ENCODE peak calls at places on chromosome 4, in seven cellular contexts. E, A, I, J, F, G and Y are unnamed samples.

GRCh38 chr4:41939016-41939623 is 3.9 kb downstream of the TMEM33 start:
- DNase-seq in E (peak; percentile 23), A (peak; percentile 39), I (no peak), J (no peak), F (peak; percentile 74), G (no peak), Y (peak; percentile 44)

GRCh38 chr4:143185253-143186107 is 763 bp downstream of the USP38 start:
- DNase-seq in E (peak; percentile 28), A (peak; percentile 18), I (peak; percentile 8), J (peak; percentile 79), F (peak; percentile 48), G (no peak), Y (peak; percentile 14)

GRCh38 chr4:113026556-113026955 is 22.9 kb upstream of the ANK2 start:
- DNase-seq in E (peak; percentile 52), A (no peak), I (peak; percentile 38), J (no peak), F (peak; percentile 29), G (no peak), Y (peak; percentile 50)

GRCh38 chr4:139589619-139590018 is 33.6 kb upstream of the SETD7 start:
- DNase-seq in E (no peak), A (no peak), I (no peak), J (no peak), F (no peak), G (no peak), Y (peak; percentile 16)

GRCh38 chr4:56215901-56216300 is 171.4 kb downstream of the AASDH start:
- DNase-seq in E (peak; percentile 70), A (peak; percentile 52), I (peak; percentile 8), J (no peak), F (peak; percentile 15), G (no peak), Y (peak; percentile 85)

GRCh38 chr4:138981930-138982390 is 33.6 kb upstream of the NOCT start:
- DNase-seq in E (peak; percentile 78), A (peak; percentile 95), I (peak; percentile 74), J (no peak), F (peak; percentile 14), G (no peak), Y (peak; percentile 90)

GRCh38 chr4:63049726-63050125 is 1359.5 kb downstream of the TECRL start:
- DNase-seq in E (no peak), A (no peak), I (no peak), J (no peak), F (no peak), G (no peak), Y (no peak)

GRCh38 chr4:120636120-120636630 is 286.4 kb downstream of the PRDM5 start:
- DNase-seq in E (no peak), A (no peak), I (no peak), J (no peak), F (no peak), G (no peak), Y (no peak)

GRCh38 chr4:140071806-140072205 is 82.2 kb downstream of the MAML3 start:
- DNase-seq in E (peak; percentile 97), A (peak; percentile 71), I (peak; percentile 78), J (no peak), F (peak; percentile 75), G (no peak), Y (peak; percentile 94)

GRCh38 chr4:75630932-75631320 is 598 bp upstream of the CDKL2 start:
- DNase-seq in E (no peak), A (no peak), I (no peak), J (no peak), F (no peak), G (no peak), Y (no peak)

GRCh38 chr4:24794111-24794860 is 1.1 kb upstream of the SOD3 start:
- DNase-seq in E (peak; percentile 78), A (peak; percentile 51), I (no peak), J (peak; percentile 75), F (no peak), G (no peak), Y (peak; percentile 66)

GRCh38 chr4:98653006-98653405 is 5.4 kb downstream of the TSPAN5 start:
- DNase-seq in E (peak; percentile 83), A (peak; percentile 80), I (peak; percentile 89), J (no peak), F (no peak), G (no peak), Y (peak; percentile 44)

GRCh38 chr4:41600243-41600642 is 62.3 kb downstream of the LIMCH1 start:
- DNase-seq in E (peak; percentile 26), A (no peak), I (no peak), J (no peak), F (peak; percentile 67), G (no peak), Y (peak; percentile 16)

GRCh38 chr4:183503497-183504063 is 1.3 kb upstream of the ING2 start:
- DNase-seq in E (no peak), A (no peak), I (no peak), J (no peak), F (no peak), G (no peak), Y (peak; percentile 3)

GRCh38 chr4:124711469-124712416 is 789 bp downstream of the ANKRD50 start:
- DNase-seq in E (peak; percentile 80), A (peak; percentile 81), I (peak; percentile 56), J (peak; percentile 85), F (peak; percentile 81), G (no peak), Y (peak; percentile 81)
- TF ChIP-seq CTCF in E (peak; percentile 11), A (peak; percentile 15), I (peak; percentile 9), J (no peak), F (peak; percentile 7), G (no peak), Y (peak; percentile 36)

GRCh38 chr4:122516376-122516775 is 59.9 kb upstream of the IL2 start:
- DNase-seq in E (no peak), A (no peak), I (no peak), J (no peak), F (no peak), G (no peak), Y (no peak)
- H3K4me3 ChIP-seq in E (no peak overlapping the region), A (no peak overlapping the region), I (no peak overlapping the region), J (no peak overlapping the region), F (no peak overlapping the region), G (no peak overlapping the region), Y (no peak overlapping the region)

GRCh38 chr4:16914208-16914607 is 15.8 kb upstream of the LDB2 start:
- DNase-seq in E (peak; percentile 34), A (peak; percentile 56), I (peak; percentile 38), J (no peak), F (no peak), G (no peak), Y (peak; percentile 65)
- TF ChIP-seq CTCF in E (peak; percentile 29), A (peak; percentile 45), I (peak; percentile 36), J (no peak), F (no peak), G (no peak), Y (peak; percentile 61)

GRCh38 chr4:153127773-153128494 is 76.3 kb upstream of the TRIM2 start:
- DNase-seq in E (peak; percentile 91), A (peak; percentile 85), I (peak; percentile 77), J (peak; percentile 93), F (peak; percentile 65), G (peak; percentile 84), Y (peak; percentile 89)
- H3K4me3 ChIP-seq in E (no peak overlapping the region), A (peak overlapping the region; percentile 35), I (no peak overlapping the region), J (no peak overlapping the region), F (no peak overlapping the region), G (no peak overlapping the region), Y (peak overlapping the region; percentile 37)

DNA sequence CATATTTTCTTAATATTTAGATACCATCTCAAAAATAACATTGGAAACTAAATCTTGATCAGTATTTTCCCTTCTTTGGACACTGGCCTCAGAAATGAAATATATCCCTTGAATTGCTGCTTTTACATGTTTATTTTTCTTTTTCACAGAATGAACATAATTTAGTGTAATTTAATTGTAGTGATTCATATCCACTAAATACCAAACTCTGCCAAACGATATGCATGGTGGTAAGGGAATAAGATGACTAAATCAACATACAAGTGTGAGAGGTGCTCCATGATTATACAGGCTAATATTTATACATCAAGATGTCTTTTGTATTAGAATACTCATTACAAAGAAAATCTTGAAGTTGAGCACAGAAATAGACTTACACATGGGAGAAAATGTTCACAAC is 216.8 kb upstream of the PACRGL start:
- DNase-seq in E (no peak), A (peak; percentile 31), I (no peak), J (no peak), F (no peak), G (no peak), Y (no peak)
- TF ChIP-seq CTCF in E (no peak), A (no peak), I (no peak), J (no peak), F (no peak), G (no peak), Y (no peak)

DNA sequence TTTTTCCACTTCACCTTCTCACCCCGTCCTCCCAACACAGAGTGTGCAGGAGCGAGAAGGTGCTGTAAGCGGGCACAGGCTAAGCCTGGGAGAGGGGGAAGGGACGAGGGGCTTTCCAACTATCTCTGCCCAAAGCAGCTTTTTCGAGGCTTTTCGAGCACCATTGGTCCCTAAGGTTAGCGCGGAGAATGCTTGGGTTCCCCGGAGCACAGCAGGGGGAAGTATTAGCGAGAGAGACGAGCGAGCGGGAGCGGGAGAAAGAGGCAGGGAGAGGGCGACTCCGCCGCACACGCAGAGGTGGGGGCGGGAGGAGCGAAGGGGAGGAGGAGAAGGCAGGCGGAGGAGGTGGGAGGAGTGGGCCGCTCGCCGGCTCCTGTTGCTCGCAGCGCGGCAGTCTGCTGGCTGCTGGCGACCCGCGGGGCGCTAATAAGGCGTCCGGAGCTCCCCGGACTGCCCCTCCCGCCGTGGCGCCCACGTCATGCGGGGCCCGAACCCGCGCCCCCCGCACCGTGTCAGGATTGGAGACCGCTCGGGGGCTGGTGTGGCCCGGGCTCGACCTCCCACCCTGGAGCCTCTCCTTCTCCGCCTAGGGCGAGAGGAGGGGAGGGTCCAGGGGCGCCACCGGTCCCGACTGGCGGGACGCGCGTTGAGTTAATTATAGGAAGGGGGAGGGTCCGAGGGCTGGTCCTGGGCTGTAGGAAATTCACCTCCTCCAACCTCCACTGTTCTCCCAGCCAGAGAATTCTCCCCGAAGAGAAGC is at the start of gene ADAMTS3:
- DNase-seq in E (peak; percentile 25), A (peak; percentile 53), I (peak; percentile 28), J (peak; percentile 80), F (peak; percentile 49), G (peak; percentile 84), Y (peak; percentile 67)
- H3K4me3 ChIP-seq in E (peak within 1 kb of the TSS; percentile 65), A (peak within 1 kb of the TSS; percentile 87), I (peak within 1 kb of the TSS; percentile 58), J (peak within 1 kb of the TSS; percentile 60), F (peak within 1 kb of the TSS; percentile 55), G (peak within 1 kb of the TSS; percentile 59), Y (peak within 1 kb of the TSS; percentile 77)

GRCh38 chr4:134216436-134216835 is 14.8 kb upstream of the PABPC4L start:
- DNase-seq in E (no peak), A (no peak), I (no peak), J (no peak), F (no peak), G (no peak), Y (peak; percentile 37)

GRCh38 chr4:134215636-134216340 is 14.2 kb upstream of the PABPC4L start:
- DNase-seq in E (no peak), A (no peak), I (no peak), J (no peak), F (no peak), G (no peak), Y (peak; percentile 16)

DNA sequence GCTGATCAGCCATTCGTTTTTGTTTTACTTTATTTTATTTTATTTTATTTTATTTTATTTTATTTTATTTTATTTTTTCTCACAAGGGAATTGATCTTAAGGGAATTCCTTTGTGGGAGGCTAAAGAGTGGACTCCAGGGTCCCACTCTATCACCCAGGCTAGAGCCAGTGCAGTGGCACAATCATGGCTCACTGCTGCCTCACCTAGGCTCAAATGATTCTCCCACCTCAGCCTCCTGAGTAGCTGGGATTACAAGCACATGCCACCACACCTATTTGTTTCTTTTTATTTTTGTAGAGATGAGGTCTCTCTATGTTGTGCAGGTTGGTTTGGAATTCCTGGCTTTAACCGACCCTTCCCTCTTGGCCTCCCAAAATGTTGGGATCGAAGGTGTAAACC is 17.5 kb upstream of the PABPC4L start:
- DNase-seq in E (no peak), A (no peak), I (no peak), J (no peak), F (no peak), G (no peak), Y (no peak)
- TF ChIP-seq CTCF in E (no peak), A (no peak), I (no peak), J (no peak), F (no peak), G (no peak), Y (no peak)